ENCODE peak calls at places on chromosomes 12 and 14, in nine cellular contexts. One of them, this sample, is unnamed.

GRCh38 chr14:93520053-93520607 is 89.4 kb downstream of the UNC79 start:
- DNase-seq in CD8-positive, alpha-beta memory T cell: no peak
- DNase-seq in nephron progenitor cell: no peak
- DNase-seq in HEK293T: no peak
- DNase-seq in smooth muscle cell of the brain vasculature: no peak
- DNase-seq in fibroblast of gingiva: no peak
- DNase-seq in stimulated activated CD8-positive, alpha-beta memory T cell treated with anti-CD3 and anti-CD28 coated beads, Interleukin-7, amount 100 ng/mL, for 4 hours: no peak
- DNase-seq in NCI-H1436: no peak
- DNase-seq in sciatic nerve: no peak
- DNase-seq in this sample: no peak

GRCh38 chr12:90338365-90338764 is 616.6 kb downstream of the CCER1 start:
- DNase-seq in CD8-positive, alpha-beta memory T cell: no peak
- DNase-seq in nephron progenitor cell: no peak
- DNase-seq in HEK293T: no peak
- DNase-seq in smooth muscle cell of the brain vasculature: no peak
- DNase-seq in fibroblast of gingiva: no peak
- DNase-seq in stimulated activated CD8-positive, alpha-beta memory T cell treated with anti-CD3 and anti-CD28 coated beads, Interleukin-7, amount 100 ng/mL, for 4 hours: no peak
- DNase-seq in NCI-H1436: no peak
- DNase-seq in sciatic nerve: no peak
- DNase-seq in this sample: no peak

GRCh38 chr14:70926187-70926830 is 19.1 kb downstream of the PCNX1 start:
- DNase-seq in CD8-positive, alpha-beta memory T cell: no peak
- DNase-seq in nephron progenitor cell: no peak
- DNase-seq in HEK293T: no peak
- DNase-seq in smooth muscle cell of the brain vasculature: no peak
- DNase-seq in fibroblast of gingiva: no peak
- DNase-seq in stimulated activated CD8-positive, alpha-beta memory T cell treated with anti-CD3 and anti-CD28 coated beads, Interleukin-7, amount 100 ng/mL, for 4 hours: no peak
- DNase-seq in NCI-H1436: no peak
- DNase-seq in sciatic nerve: no peak
- DNase-seq in this sample: no peak

GRCh38 chr12:8038659-8039114 is 6.2 kb downstream of the FOXJ2 start:
- DNase-seq in CD8-positive, alpha-beta memory T cell: no peak
- DNase-seq in nephron progenitor cell: peak; percentile 53
- DNase-seq in HEK293T: peak; percentile 53
- DNase-seq in smooth muscle cell of the brain vasculature: no peak
- DNase-seq in fibroblast of gingiva: peak; percentile 30
- DNase-seq in stimulated activated CD8-positive, alpha-beta memory T cell treated with anti-CD3 and anti-CD28 coated beads, Interleukin-7, amount 100 ng/mL, for 4 hours: no peak
- DNase-seq in NCI-H1436: peak; percentile 7
- DNase-seq in sciatic nerve: no peak
- DNase-seq in this sample: peak; percentile 62

GRCh38 chr14:93838253-93838652 is 50.0 kb upstream of the PRIMA1 start:
- DNase-seq in CD8-positive, alpha-beta memory T cell: no peak
- DNase-seq in nephron progenitor cell: no peak
- DNase-seq in HEK293T: no peak
- DNase-seq in smooth muscle cell of the brain vasculature: no peak
- DNase-seq in fibroblast of gingiva: no peak
- DNase-seq in stimulated activated CD8-positive, alpha-beta memory T cell treated with anti-CD3 and anti-CD28 coated beads, Interleukin-7, amount 100 ng/mL, for 4 hours: no peak
- DNase-seq in NCI-H1436: no peak
- DNase-seq in sciatic nerve: no peak
- DNase-seq in this sample: no peak

GRCh38 chr14:59356298-59356697 is 108.9 kb downstream of the GPR135 start:
- DNase-seq in CD8-positive, alpha-beta memory T cell: no peak
- DNase-seq in nephron progenitor cell: no peak
- DNase-seq in HEK293T: no peak
- DNase-seq in smooth muscle cell of the brain vasculature: no peak
- DNase-seq in fibroblast of gingiva: no peak
- DNase-seq in stimulated activated CD8-positive, alpha-beta memory T cell treated with anti-CD3 and anti-CD28 coated beads, Interleukin-7, amount 100 ng/mL, for 4 hours: no peak
- DNase-seq in NCI-H1436: no peak
- DNase-seq in sciatic nerve: no peak
- DNase-seq in this sample: no peak

GRCh38 chr14:104316121-104316722 is 177.8 kb downstream of the KIF26A start:
- DNase-seq in CD8-positive, alpha-beta memory T cell: no peak
- DNase-seq in nephron progenitor cell: no peak
- DNase-seq in HEK293T: no peak
- DNase-seq in smooth muscle cell of the brain vasculature: no peak
- DNase-seq in fibroblast of gingiva: no peak
- DNase-seq in stimulated activated CD8-positive, alpha-beta memory T cell treated with anti-CD3 and anti-CD28 coated beads, Interleukin-7, amount 100 ng/mL, for 4 hours: no peak
- DNase-seq in NCI-H1436: no peak
- DNase-seq in sciatic nerve: peak; percentile 31
- DNase-seq in this sample: no peak

GRCh38 chr12:109714141-109714912 is 702 bp downstream of the FAM222A start:
- DNase-seq in CD8-positive, alpha-beta memory T cell: peak; percentile 38
- DNase-seq in nephron progenitor cell: peak; percentile 83
- DNase-seq in HEK293T: peak; percentile 59
- DNase-seq in smooth muscle cell of the brain vasculature: no peak
- DNase-seq in fibroblast of gingiva: no peak
- DNase-seq in stimulated activated CD8-positive, alpha-beta memory T cell treated with anti-CD3 and anti-CD28 coated beads, Interleukin-7, amount 100 ng/mL, for 4 hours: peak; percentile 46
- DNase-seq in NCI-H1436: peak; percentile 14
- DNase-seq in sciatic nerve: peak; percentile 78
- DNase-seq in this sample: peak; percentile 46

GRCh38 chr14:101233861-101234587 is 327.3 kb upstream of the DIO3 start:
- DNase-seq in CD8-positive, alpha-beta memory T cell: no peak
- DNase-seq in nephron progenitor cell: no peak
- DNase-seq in HEK293T: no peak
- DNase-seq in smooth muscle cell of the brain vasculature: no peak
- DNase-seq in fibroblast of gingiva: no peak
- DNase-seq in stimulated activated CD8-positive, alpha-beta memory T cell treated with anti-CD3 and anti-CD28 coated beads, Interleukin-7, amount 100 ng/mL, for 4 hours: no peak
- DNase-seq in NCI-H1436: no peak
- DNase-seq in sciatic nerve: peak; percentile 41
- DNase-seq in this sample: no peak

GRCh38 chr14:22623047-22623446 is 21.1 kb downstream of the OR6J1 start:
- DNase-seq in CD8-positive, alpha-beta memory T cell: no peak
- DNase-seq in nephron progenitor cell: no peak
- DNase-seq in HEK293T: no peak
- DNase-seq in smooth muscle cell of the brain vasculature: no peak
- DNase-seq in fibroblast of gingiva: no peak
- DNase-seq in stimulated activated CD8-positive, alpha-beta memory T cell treated with anti-CD3 and anti-CD28 coated beads, Interleukin-7, amount 100 ng/mL, for 4 hours: no peak
- DNase-seq in NCI-H1436: no peak
- DNase-seq in sciatic nerve: no peak
- DNase-seq in this sample: no peak

GRCh38 chr12:6946033-6946919 is 2.5 kb downstream of the C12orf57 start:
- DNase-seq in CD8-positive, alpha-beta memory T cell: peak; percentile 65
- DNase-seq in nephron progenitor cell: peak; percentile 85
- DNase-seq in HEK293T: no peak
- DNase-seq in smooth muscle cell of the brain vasculature: no peak
- DNase-seq in fibroblast of gingiva: no peak
- DNase-seq in stimulated activated CD8-positive, alpha-beta memory T cell treated with anti-CD3 and anti-CD28 coated beads, Interleukin-7, amount 100 ng/mL, for 4 hours: no peak
- DNase-seq in NCI-H1436: peak; percentile 85
- DNase-seq in sciatic nerve: no peak
- DNase-seq in this sample: peak; percentile 41